ENCODE peak calls at places on chromosomes 6 and 20, in six cellular contexts. D is KG1, I is EL, S is NCI-H1105 treated with DMSO at 0.1 percent for 48 hours, Y is retina, R is T-helper 22 cell. T is an unnamed sample.

GRCh38 chr6:132818404-132819359 is 4.3 kb downstream of the RPS12 start:
- DNase-seq in D (no peak), I (peak), S (no peak), Y (no peak), R (no peak), T (no peak)

GRCh38 chr20:11891081-11891826 is 26.4 kb upstream of the BTBD3 start:
- DNase-seq in D (peak), I (peak), S (peak), Y (peak), R (no peak), T (peak)

GRCh38 chr20:51760905-51761544 is 7.2 kb downstream of the ATP9A start:
- DNase-seq in D (no peak), I (peak), S (no peak), Y (no peak), R (no peak), T (peak)

GRCh38 chr6:2630891-2631458 is 119.7 kb downstream of the MYLK4 start:
- DNase-seq in D (no peak), I (peak), S (no peak), Y (no peak), R (no peak), T (peak)

GRCh38 chr6:109453594-109454482 is 1.7 kb downstream of the MICAL1 start:
- DNase-seq in D (no peak), I (no peak), S (peak), Y (peak), R (no peak), T (peak)

GRCh38 chr6:105553174-105553573 is 150.3 kb upstream of the PREP start:
- DNase-seq in D (no peak), I (no peak), S (no peak), Y (no peak), R (no peak), T (peak)

GRCh38 chr6:82080767-82081166 is 166.8 kb downstream of the IBTK start:
- DNase-seq in D (no peak), I (peak), S (no peak), Y (no peak), R (no peak), T (no peak)

GRCh38 chr6:11275598-11275997 is 43.1 kb upstream of the NEDD9 start:
- DNase-seq in D (no peak), I (no peak), S (peak), Y (no peak), R (no peak), T (no peak)

GRCh38 chr6:126054802-126055201 is 68.5 kb downstream of the TRMT11 start:
- DNase-seq in D (no peak), I (no peak), S (no peak), Y (no peak), R (no peak), T (no peak)

GRCh38 chr6:22099241-22099640 is 197.6 kb downstream of the PRL start:
- DNase-seq in D (no peak), I (no peak), S (no peak), Y (peak), R (no peak), T (peak)

GRCh38 chr20:35972445-35972844 is 4.1 kb downstream of the CNBD2 start:
- DNase-seq in D (no peak), I (no peak), S (no peak), Y (peak), R (no peak), T (peak)

GRCh38 chr6:32393660-32394420 is 13.1 kb downstream of the BTNL2 start:
- DNase-seq in D (no peak), I (no peak), S (no peak), Y (no peak), R (no peak), T (no peak)

GRCh38 chr6:142853244-142854180 is 91.5 kb downstream of the HIVEP2 start:
- DNase-seq in D (no peak), I (peak), S (no peak), Y (no peak), R (no peak), T (no peak)

GRCh38 chr6:127439718-127440117 is 19.5 kb downstream of the KIAA0408 start:
- DNase-seq in D (no peak), I (no peak), S (no peak), Y (no peak), R (no peak), T (no peak)

GRCh38 chr6:15218401-15218800 is 27.5 kb upstream of the JARID2 start:
- DNase-seq in D (no peak), I (no peak), S (no peak), Y (no peak), R (no peak), T (no peak)

GRCh38 chr6:13462380-13463326 is 24.7 kb downstream of the GFOD1 start:
- DNase-seq in D (no peak), I (no peak), S (no peak), Y (peak), R (no peak), T (peak)

GRCh38 chr6:169528755-169529154 is 173.1 kb downstream of the WDR27 start:
- DNase-seq in D (no peak), I (no peak), S (no peak), Y (no peak), R (no peak), T (no peak)

GRCh38 chr20:18188446-18188845 is 50.8 kb downstream of the KAT14 start:
- DNase-seq in D (no peak), I (no peak), S (no peak), Y (no peak), R (no peak), T (no peak)